ENCODE peak calls at places on chromosomes 12 and 14, in five cellular contexts. V is transverse colon, L is H1, U is upper lobe of left lung, A is A549. K is an unnamed sample.
A peak's percentile ranks its signal among the peaks of the same experiment; 100 is the strongest.

GRCh38 chr12:112308652-112309051 is 73.6 kb downstream of the HECTD4 start:
- DNase-seq in L (no peak), V (no peak), A (no peak), U (no peak), K (no peak)

GRCh38 chr12:111352300-111352993 is 16.4 kb downstream of the PHETA1 start:
- DNase-seq in L (no peak), A (no peak), U (no peak), V (no peak), K (no peak)

GRCh38 chr12:113098428-113099028 is 37.0 kb downstream of the RASAL1 start:
- DNase-seq in A (peak; percentile 95), L (peak; percentile 78), U (peak; percentile 90), V (peak; percentile 82), K (peak; percentile 57)

GRCh38 chr12:5710260-5710878 is 234.7 kb downstream of the ANO2 start:
- DNase-seq in U (no peak), V (no peak), A (no peak), L (no peak), K (no peak)

GRCh38 chr12:127802271-127802670 is 464.7 kb upstream of the TMEM132C start:
- DNase-seq in V (no peak), A (no peak), L (no peak), U (no peak), K (no peak)

GRCh38 chr12:86724716-86725115 is 468.5 kb upstream of the MGAT4C start:
- DNase-seq in A (no peak), L (no peak), U (no peak), V (no peak), K (no peak)

GRCh38 chr14:35543006-35543405 is 9.0 kb downstream of the INSM2 start:
- DNase-seq in U (no peak), V (no peak), A (no peak), L (no peak), K (no peak)

GRCh38 chr12:19248929-19249602 is 119.5 kb downstream of the PLEKHA5 start:
- DNase-seq in V (no peak), U (no peak), L (no peak), A (no peak), K (no peak)

GRCh38 chr14:105465209-105466031 is 9.2 kb upstream of the CRIP2 start:
- DNase-seq in A (no peak), U (no peak), L (no peak), V (no peak), K (no peak)

GRCh38 chr12:84911331-84912190 is 1.0 kb downstream of the SLC6A15 start:
- DNase-seq in L (peak; percentile 67), V (peak; percentile 22), U (peak; percentile 77), A (peak; percentile 67), K (peak; percentile 42)

GRCh38 chr12:92938018-92938417 is 8.9 kb upstream of the EEA1 start:
- DNase-seq in V (no peak), U (no peak), L (no peak), A (no peak), K (no peak)

GRCh38 chr12:14558377-14559051 is 9.2 kb downstream of the PLBD1 start:
- DNase-seq in L (no peak), A (no peak), U (no peak), V (peak; percentile 31), K (no peak)

GRCh38 chr12:117388865-117389508 is 27.6 kb upstream of the NOS1 start:
- DNase-seq in A (no peak), U (peak; percentile 15), L (no peak), V (no peak), K (no peak)

GRCh38 chr12:44015333-44015941 is 179.6 kb downstream of the TMEM117 start:
- DNase-seq in A (peak; percentile 11), V (no peak), U (no peak), L (no peak), K (no peak)

GRCh38 chr12:113634982-113635381 is 163.3 kb upstream of the LHX5 start:
- DNase-seq in L (no peak), V (no peak), A (no peak), U (peak; percentile 13), K (no peak)

GRCh38 chr14:37594916-37595808 is at the start of the genes FOXA1 and TTC6:
- DNase-seq in U (peak; percentile 93), A (peak; percentile 53), V (peak; percentile 65), L (no peak), K (no peak)

GRCh38 chr14:58871972-58872530 is 234.3 kb downstream of the DACT1 start:
- DNase-seq in U (no peak), V (no peak), A (no peak), L (no peak), K (no peak)

GRCh38 chr14:51182166-51182565 is 57.9 kb upstream of the TMX1 start:
- DNase-seq in V (no peak), A (no peak), U (no peak), L (no peak), K (no peak)

GRCh38 chr12:92362785-92363184 is 217.1 kb upstream of the BTG1 start:
- DNase-seq in A (no peak), V (no peak), U (no peak), L (no peak), K (peak; percentile 27)

GRCh38 chr12:13254311-13254710 is 57.8 kb downstream of the EMP1 start:
- DNase-seq in A (no peak), V (no peak), L (no peak), U (no peak), K (no peak)

GRCh38 chr12:19967486-19967885 is 400.9 kb upstream of the PDE3A start:
- DNase-seq in V (no peak), A (peak; percentile 49), L (no peak), U (no peak), K (peak; percentile 24)

GRCh38 chr14:77864085-77864484 is 64.2 kb downstream of the ADCK1 start:
- DNase-seq in A (no peak), V (no peak), L (no peak), U (no peak), K (no peak)

GRCh38 chr12:1927751-1928351 is 9.4 kb upstream of the CACNA2D4 start:
- DNase-seq in L (no peak), A (no peak), U (peak; percentile 63), V (no peak), K (no peak)

DNA sequence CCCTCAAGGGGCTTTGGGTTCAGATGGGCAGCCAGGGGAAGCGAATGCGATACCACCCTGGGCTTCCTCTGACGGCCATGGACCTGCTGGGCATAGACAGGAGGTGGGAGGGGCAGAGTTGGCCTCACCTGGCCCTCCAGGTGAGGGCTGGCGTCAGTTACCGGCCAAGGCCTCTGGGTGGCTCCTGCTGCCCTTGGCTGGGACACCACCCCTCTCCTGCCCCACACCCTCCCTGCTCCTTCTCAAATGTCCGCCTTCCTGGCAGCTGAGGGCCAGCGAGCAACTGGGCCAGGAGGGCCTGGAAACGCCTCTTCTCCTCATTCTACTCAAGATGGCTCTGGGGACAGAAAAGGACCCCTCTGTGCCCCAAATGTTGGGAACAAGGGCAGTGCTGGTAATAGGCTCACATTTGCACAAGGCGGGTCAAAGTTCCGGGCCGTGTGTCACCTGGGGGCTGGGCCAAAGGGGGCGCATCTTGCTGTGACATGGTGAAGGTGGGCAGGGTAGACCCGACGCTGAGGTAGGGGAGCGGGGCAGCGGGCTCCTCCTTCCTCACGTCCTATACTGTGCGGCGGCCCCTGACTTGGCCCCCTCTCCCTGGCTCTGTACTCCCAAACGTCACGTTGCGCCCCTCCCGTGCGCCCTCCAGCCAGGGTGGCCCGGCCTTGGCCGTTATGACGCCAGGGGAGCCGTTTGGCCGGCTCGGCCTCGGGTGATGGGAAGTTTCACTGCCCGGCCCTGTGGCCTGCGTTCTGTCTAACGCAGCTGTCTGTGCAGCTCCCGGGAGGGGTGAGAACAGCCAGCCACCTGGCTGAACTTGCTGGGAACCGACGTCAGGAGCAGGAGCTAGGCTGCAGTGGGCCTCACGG is 18.1 kb upstream of the DLK1 start:
- DNase-seq in A (no peak), L (peak; percentile 63), U (no peak), V (peak; percentile 56), K (peak; percentile 95)
- TF ChIP-seq EP300 in A (no peak), L (no peak), U (no peak), V (peak; percentile 95), K (peak; percentile 95)

GRCh38 chr12:103848132-103848531 is 7.1 kb upstream of the NT5DC3 start:
- DNase-seq in U (no peak), L (no peak), A (no peak), V (no peak), K (no peak)

GRCh38 chr12:103848917-103849491 is 8.0 kb upstream of the NT5DC3 start:
- DNase-seq in U (no peak), L (no peak), V (no peak), A (no peak), K (no peak)

GRCh38 chr12:103850429-103850828 is 9.4 kb upstream of the NT5DC3 start:
- DNase-seq in A (no peak), U (no peak), L (no peak), V (no peak), K (no peak)

GRCh38 chr12:103844296-103844695 is 3.3 kb upstream of the NT5DC3 start:
- DNase-seq in V (no peak), U (no peak), A (no peak), L (no peak), K (no peak)

GRCh38 chr12:103846415-103846814 is 5.4 kb upstream of the NT5DC3 start:
- DNase-seq in L (no peak), A (no peak), V (no peak), U (no peak), K (no peak)
- TF ChIP-seq EP300 in L (no peak), A (no peak), V (no peak), U (no peak), K (no peak)

DNA sequence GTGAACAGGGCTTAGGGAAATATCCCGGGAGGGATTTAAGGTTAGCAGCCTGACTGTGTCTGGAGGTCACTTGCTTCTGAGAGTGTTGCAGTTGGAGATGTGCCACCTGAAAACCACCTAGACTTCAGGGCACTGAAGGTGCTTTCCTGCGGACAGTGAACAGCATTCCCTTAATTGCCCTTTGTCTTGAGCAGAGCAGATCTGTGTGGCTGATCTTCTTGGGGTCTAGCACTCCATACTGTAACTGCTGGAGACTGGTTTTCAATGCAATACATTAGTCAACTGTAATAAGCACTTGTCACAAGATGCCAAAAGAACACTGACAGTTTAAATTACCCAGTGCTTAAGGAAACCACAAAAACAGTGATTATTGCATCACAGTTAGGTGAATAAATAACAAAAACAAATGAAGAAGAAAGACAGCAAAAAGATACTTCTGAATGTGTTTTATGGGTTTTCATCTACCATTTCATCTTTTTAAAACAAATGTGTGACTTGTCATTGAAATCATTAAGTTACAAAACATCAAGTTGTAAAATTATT is 111.8 kb downstream of the PRIMA1 start:
- DNase-seq in V (no peak), L (no peak), U (no peak), A (no peak), K (no peak)
- TF ChIP-seq EP300 in V (no peak), L (no peak), U (no peak), A (no peak), K (no peak)

GRCh38 chr14:74014299-74014698 is 4.8 kb downstream of the ENTPD5 start:
- DNase-seq in U (no peak), A (no peak), L (no peak), V (no peak), K (no peak)

GRCh38 chr14:74015178-74015577 is 3.9 kb downstream of the ENTPD5 start:
- DNase-seq in L (no peak), V (no peak), A (no peak), U (no peak), K (no peak)

GRCh38 chr14:74018029-74018703 is 922 bp downstream of the ENTPD5 start:
- DNase-seq in L (no peak), V (no peak), U (no peak), A (peak; percentile 61), K (no peak)

GRCh38 chr14:74018704-74019407 is at the start of the genes BBOF1 and ENTPD5:
- DNase-seq in V (peak; percentile 90), A (peak; percentile 93), U (peak; percentile 98), L (peak; percentile 2), K (peak; percentile 84)

DNA sequence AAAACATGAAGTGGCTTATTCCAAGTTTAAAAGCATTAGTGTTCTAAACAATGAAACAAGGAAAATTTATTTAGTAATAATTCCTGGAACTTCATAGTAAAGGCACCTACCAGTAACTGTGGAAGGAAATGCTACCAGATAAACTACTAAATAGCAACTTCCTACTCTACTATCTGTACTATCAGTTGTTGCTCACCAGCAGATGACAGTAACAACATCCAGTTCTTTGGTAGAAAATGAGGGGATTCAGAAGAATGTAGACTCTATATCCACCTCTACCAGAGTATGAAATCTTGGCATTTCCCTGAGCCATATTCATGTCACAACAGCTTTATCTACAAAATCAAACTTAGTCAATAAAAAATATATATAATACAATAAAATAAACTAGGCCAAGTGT is 3.1 kb downstream of the ENTPD5 start:
- DNase-seq in U (no peak), V (no peak), L (no peak), A (no peak), K (no peak)
- TF ChIP-seq EP300 in U (no peak), V (no peak), L (no peak), A (no peak), K (no peak)